ENCODE peak calls at places on chromosomes 2 and 18, in nine cellular contexts. V, K, S, P, Q, L, W, U and M are unnamed samples.

GRCh38 chr2:54455584-54456525 is at the start of gene SPTBN1:
- DNase-seq in W (peak), L (peak), K (peak), P (peak), U (peak), S (peak), Q (peak), V (peak), M (peak)

GRCh38 chr2:80822999-80823398 is 518.4 kb upstream of the LRRTM1 start:
- DNase-seq in L (no peak), V (no peak), U (no peak), W (no peak), P (no peak), Q (no peak), K (no peak), S (no peak), M (no peak)

GRCh38 chr2:113890253-113891235 is 655 bp downstream of the ACTR3 start:
- DNase-seq in Q (peak), P (peak), W (peak), U (peak), S (peak), L (peak), K (peak), V (peak), M (peak)

GRCh38 chr2:71534201-71534600 is 80.8 kb downstream of the DYSF start:
- DNase-seq in W (no peak), S (no peak), K (no peak), L (no peak), V (no peak), U (no peak), Q (no peak), P (no peak), M (no peak)

GRCh38 chr2:120109186-120110061 is 96.5 kb downstream of the EPB41L5 start:
- DNase-seq in U (peak), S (peak), W (peak), P (peak), Q (no peak), V (peak), L (no peak), K (no peak), M (peak)

GRCh38 chr2:235501663-235502009 is 7.8 kb downstream of the AGAP1 start:
- DNase-seq in K (no peak), W (no peak), P (no peak), L (no peak), U (no peak), Q (no peak), V (no peak), S (peak), M (no peak)

GRCh38 chr2:120403676-120404075 is 57.7 kb downstream of the INHBB start:
- DNase-seq in S (no peak), K (no peak), Q (no peak), P (no peak), L (no peak), V (no peak), U (no peak), W (no peak), M (peak)

GRCh38 chr2:44564752-44565151 is 203.0 kb downstream of the CAMKMT start:
- DNase-seq in S (no peak), W (no peak), V (no peak), K (no peak), U (no peak), L (no peak), Q (no peak), P (no peak), M (no peak)

GRCh38 chr18:42892181-42892580 is 223.3 kb downstream of the RIT2 start:
- DNase-seq in L (no peak), W (no peak), K (no peak), P (no peak), S (no peak), U (no peak), V (no peak), Q (no peak), M (no peak)

GRCh38 chr2:160225722-160226121 is 25.6 kb upstream of the ITGB6 start:
- DNase-seq in S (peak), L (no peak), V (peak), U (peak), Q (no peak), W (no peak), K (no peak), P (no peak), M (no peak)

GRCh38 chr2:217331577-217332139 is 471.8 kb upstream of the TNP1 start:
- DNase-seq in W (peak), P (no peak), Q (no peak), L (no peak), K (no peak), S (no peak), V (peak), U (no peak), M (peak)

GRCh38 chr2:172427990-172428840 is 829 bp downstream of the ITGA6 start:
- DNase-seq in V (peak), P (peak), W (peak), L (peak), Q (peak), K (peak), U (peak), S (peak), M (peak)

GRCh38 chr2:47172156-47172921 is 17.2 kb upstream of the STPG4 start:
- DNase-seq in S (no peak), U (no peak), K (no peak), W (no peak), P (no peak), V (no peak), Q (no peak), L (no peak), M (no peak)

GRCh38 chr2:129812071-129812470 is 167.4 kb upstream of the RAB6C start:
- DNase-seq in W (no peak), S (no peak), U (no peak), Q (no peak), K (no peak), P (no peak), V (no peak), L (no peak), M (no peak)

GRCh38 chr2:20438334-20439192 is 8.3 kb upstream of the RHOB start:
- DNase-seq in L (peak), K (no peak), U (no peak), P (peak), Q (peak), V (no peak), W (peak), S (peak), M (peak)

GRCh38 chr2:239396881-239397681 is 3.7 kb downstream of the HDAC4 start:
- DNase-seq in S (peak), V (peak), U (peak), L (no peak), W (no peak), K (no peak), P (no peak), Q (no peak), M (no peak)

GRCh38 chr2:240127351-240127750 is 8.8 kb downstream of the COPS9 start:
- DNase-seq in Q (no peak), P (no peak), S (no peak), L (no peak), K (no peak), W (no peak), U (no peak), V (no peak), M (no peak)

GRCh38 chr2:232574674-232575403 is 24.4 kb downstream of the EIF4E2 start:
- DNase-seq in K (no peak), W (peak), U (no peak), V (no peak), Q (no peak), L (no peak), S (no peak), P (no peak), M (peak)

GRCh38 chr2:15968280-15969178 is 28.2 kb downstream of the MYCN start:
- DNase-seq in U (no peak), P (no peak), V (no peak), L (no peak), W (no peak), Q (no peak), S (no peak), K (no peak), M (no peak)

GRCh38 chr2:24365051-24365450 is 4.7 kb upstream of the ITSN2 start:
- DNase-seq in U (no peak), K (peak), V (no peak), P (no peak), Q (no peak), L (peak), W (no peak), S (peak), M (no peak)

GRCh38 chr2:174442546-174443510 is 44.0 kb downstream of the GPR155 start:
- DNase-seq in P (peak), L (no peak), S (no peak), V (no peak), U (no peak), K (no peak), W (peak), Q (no peak), M (peak)

GRCh38 chr2:161631855-161632391 is 7.7 kb downstream of the SLC4A10 start:
- DNase-seq in U (no peak), W (no peak), P (no peak), V (no peak), S (no peak), K (no peak), L (no peak), Q (no peak), M (no peak)

GRCh38 chr18:50287028-50287440 is 458 bp downstream of the CXXC1 start:
- DNase-seq in P (peak), S (no peak), U (no peak), Q (no peak), V (no peak), L (no peak), W (no peak), K (no peak), M (no peak)

GRCh38 chr2:229980440-229981184 is 58.3 kb downstream of the FBXO36 start:
- DNase-seq in K (no peak), L (no peak), Q (no peak), P (peak), S (no peak), U (no peak), W (peak), V (no peak), M (peak)

GRCh38 chr2:240348522-240348921 is 86.9 kb upstream of the GPC1 start:
- DNase-seq in S (no peak), Q (no peak), U (no peak), P (no peak), W (peak), K (no peak), L (no peak), V (no peak), M (no peak)

GRCh38 chr18:52063923-52064322 is 276.1 kb upstream of the DCC start:
- DNase-seq in V (no peak), U (no peak), W (no peak), Q (no peak), S (no peak), L (no peak), P (no peak), K (no peak), M (no peak)

GRCh38 chr2:36605273-36605672 is 7.3 kb upstream of the FEZ2 start:
- DNase-seq in W (no peak), Q (no peak), U (no peak), L (no peak), K (no peak), S (no peak), V (no peak), P (no peak), M (no peak)

GRCh38 chr2:15945909-15946705 is 5.8 kb downstream of the MYCN start:
- DNase-seq in U (no peak), K (no peak), S (no peak), W (no peak), P (no peak), Q (no peak), V (no peak), L (no peak), M (no peak)